ENCODE peak calls at places on chromosomes 2 and 18, in four cellular contexts. One of them, this sample, is unnamed.

GRCh38 chr2:96618599-96619283 is 19.4 kb downstream of the KANSL3 start:
- DNase-seq in endothelial cell of umbilical vein: no peak
- DNase-seq in HepG2: no peak
- DNase-seq in A549: no peak
- DNase-seq in this sample: no peak

GRCh38 chr2:6982934-6983589 is 65.8 kb downstream of the RNF144A start:
- DNase-seq in A549: no peak
- DNase-seq in HepG2: no peak
- DNase-seq in endothelial cell of umbilical vein: no peak
- DNase-seq in this sample: no peak

GRCh38 chr2:137968477-137969417 is 4.5 kb downstream of the HNMT start:
- DNase-seq in A549: no peak
- DNase-seq in endothelial cell of umbilical vein: peak; percentile 5
- DNase-seq in HepG2: peak; percentile 83
- DNase-seq in this sample: no peak

GRCh38 chr2:128638311-128638710 is 319.6 kb upstream of the HS6ST1 start:
- DNase-seq in A549: no peak
- DNase-seq in HepG2: no peak
- DNase-seq in endothelial cell of umbilical vein: no peak
- DNase-seq in this sample: no peak

GRCh38 chr2:233101826-233102225 is 41.7 kb downstream of the INPP5D start:
- DNase-seq in A549: no peak
- DNase-seq in HepG2: no peak
- DNase-seq in endothelial cell of umbilical vein: no peak
- DNase-seq in this sample: no peak

GRCh38 chr2:209790066-209790728 is 18.6 kb downstream of the UNC80 start:
- DNase-seq in endothelial cell of umbilical vein: no peak
- DNase-seq in A549: no peak
- DNase-seq in HepG2: no peak
- DNase-seq in this sample: no peak

GRCh38 chr2:209768557-209768956 is 3.1 kb upstream of the UNC80 start:
- DNase-seq in A549: no peak
- DNase-seq in endothelial cell of umbilical vein: no peak
- DNase-seq in HepG2: no peak
- DNase-seq in this sample: no peak

GRCh38 chr2:98034745-98035144 is 39.0 kb upstream of the TMEM131 start:
- DNase-seq in A549: no peak
- DNase-seq in HepG2: no peak
- DNase-seq in endothelial cell of umbilical vein: no peak
- DNase-seq in this sample: peak; percentile 19

GRCh38 chr2:68284896-68285295 is 32.6 kb upstream of the PPP3R1 start:
- DNase-seq in endothelial cell of umbilical vein: no peak
- DNase-seq in HepG2: no peak
- DNase-seq in A549: no peak
- DNase-seq in this sample: no peak

GRCh38 chr2:240523451-240524281 is 34.1 kb downstream of the ANKMY1 start:
- DNase-seq in A549: no peak
- DNase-seq in HepG2: no peak
- DNase-seq in endothelial cell of umbilical vein: no peak
- DNase-seq in this sample: no peak

GRCh38 chr2:33321236-33321731 is 155.2 kb upstream of the RASGRP3 start:
- DNase-seq in A549: no peak
- DNase-seq in endothelial cell of umbilical vein: no peak
- DNase-seq in HepG2: no peak
- DNase-seq in this sample: no peak

GRCh38 chr2:10265328-10266132 is 37.2 kb upstream of the HPCAL1 start:
- DNase-seq in endothelial cell of umbilical vein: no peak
- DNase-seq in HepG2: no peak
- DNase-seq in A549: no peak
- DNase-seq in this sample: peak; percentile 9

GRCh38 chr18:13613099-13613498 is 113.3 kb downstream of the FAM210A start:
- DNase-seq in A549: no peak
- DNase-seq in endothelial cell of umbilical vein: no peak
- DNase-seq in HepG2: no peak
- DNase-seq in this sample: no peak

GRCh38 chr2:160351978-160352377 is 141.6 kb downstream of the RBMS1 start:
- DNase-seq in endothelial cell of umbilical vein: no peak
- DNase-seq in A549: peak; percentile 52
- DNase-seq in HepG2: no peak
- DNase-seq in this sample: no peak

GRCh38 chr2:206856474-206856873 is 82.8 kb upstream of the CPO start:
- DNase-seq in endothelial cell of umbilical vein: no peak
- DNase-seq in HepG2: no peak
- DNase-seq in A549: no peak
- DNase-seq in this sample: no peak

GRCh38 chr2:86566158-86566827 is 3.0 kb upstream of the CHMP3 start:
- DNase-seq in HepG2: no peak
- DNase-seq in endothelial cell of umbilical vein: no peak
- DNase-seq in A549: no peak
- DNase-seq in this sample: no peak

GRCh38 chr18:32469190-32469611 is 1.5 kb downstream of the GAREM1 start:
- DNase-seq in A549: peak; percentile 42
- DNase-seq in endothelial cell of umbilical vein: peak; percentile 12
- DNase-seq in HepG2: peak; percentile 41
- DNase-seq in this sample: no peak

GRCh38 chr2:58186501-58186900 is 54.6 kb downstream of the FANCL start:
- DNase-seq in A549: no peak
- DNase-seq in HepG2: no peak
- DNase-seq in endothelial cell of umbilical vein: no peak
- DNase-seq in this sample: no peak

GRCh38 chr2:98775146-98775988 is 44.4 kb upstream of the MGAT4A start:
- DNase-seq in HepG2: no peak
- DNase-seq in A549: no peak
- DNase-seq in endothelial cell of umbilical vein: peak; percentile 35
- DNase-seq in this sample: no peak

GRCh38 chr2:10135296-10136089 is 13.0 kb downstream of the RRM2 start:
- DNase-seq in HepG2: no peak
- DNase-seq in A549: peak; percentile 46
- DNase-seq in endothelial cell of umbilical vein: no peak
- DNase-seq in this sample: no peak

GRCh38 chr2:218027426-218028188 is 24.8 kb upstream of the TNS1 start:
- DNase-seq in endothelial cell of umbilical vein: no peak
- DNase-seq in HepG2: no peak
- DNase-seq in A549: no peak
- DNase-seq in this sample: no peak

GRCh38 chr2:100800910-100801309 is 19.0 kb upstream of the NPAS2 start:
- DNase-seq in A549: no peak
- DNase-seq in HepG2: no peak
- DNase-seq in endothelial cell of umbilical vein: no peak
- DNase-seq in this sample: no peak
- TF ChIP-seq JUN in A549: no peak
- TF ChIP-seq JUN in HepG2: no peak
- TF ChIP-seq JUN in endothelial cell of umbilical vein: no peak
- TF ChIP-seq JUN in this sample: no peak

GRCh38 chr2:21981127-21981526 is 857.4 kb downstream of the TDRD15 start:
- DNase-seq in endothelial cell of umbilical vein: no peak
- DNase-seq in HepG2: no peak
- DNase-seq in A549: no peak
- DNase-seq in this sample: no peak
- TF ChIP-seq JUN in endothelial cell of umbilical vein: no peak
- TF ChIP-seq JUN in HepG2: no peak
- TF ChIP-seq JUN in A549: no peak
- TF ChIP-seq JUN in this sample: no peak

GRCh38 chr2:191441761-191442160 is 196.6 kb downstream of the MYO1B start:
- DNase-seq in HepG2: no peak
- DNase-seq in A549: no peak
- DNase-seq in endothelial cell of umbilical vein: no peak
- DNase-seq in this sample: no peak
- TF ChIP-seq JUN in HepG2: no peak
- TF ChIP-seq JUN in A549: no peak
- TF ChIP-seq JUN in endothelial cell of umbilical vein: no peak
- TF ChIP-seq JUN in this sample: no peak

GRCh38 chr18:910247-910646 is 5.6 kb downstream of the ADCYAP1 start:
- DNase-seq in endothelial cell of umbilical vein: no peak
- DNase-seq in HepG2: no peak
- DNase-seq in A549: no peak
- DNase-seq in this sample: no peak
- TF ChIP-seq JUN in endothelial cell of umbilical vein: no peak
- TF ChIP-seq JUN in HepG2: no peak
- TF ChIP-seq JUN in A549: no peak
- TF ChIP-seq JUN in this sample: no peak